ENCODE peak calls at places on chromosomes 5 and 9, in eight cellular contexts. R is HCT116; U is psoas muscle; C is tibial artery; F is right atrium auricular region; B is CD8-positive, alpha-beta memory T cell; K is heart right ventricle; Y is H1. H is an unnamed sample.

GRCh38 chr5:96936431-96937221 is 746 bp downstream of the LNPEP start:
- DNase-seq in R (no peak), U (peak), C (peak), F (peak), B (peak), K (peak), Y (no peak), H (peak)

GRCh38 chr5:91311697-91312501 is 71.2 kb downstream of the ARRDC3 start:
- DNase-seq in R (peak), U (peak), C (peak), F (peak), B (peak), K (peak), Y (no peak), H (peak)

GRCh38 chr9:24351258-24351657 is 194.4 kb downstream of the IZUMO3 start:
- DNase-seq in R (no peak), U (no peak), C (no peak), F (no peak), B (no peak), K (no peak), Y (no peak), H (no peak)

GRCh38 chr9:134036130-134036529 is 10.8 kb downstream of the BRD3OS start:
- DNase-seq in R (no peak), U (no peak), C (no peak), F (no peak), B (no peak), K (no peak), Y (no peak), H (no peak)

GRCh38 chr5:150801117-150801927 is 22.8 kb downstream of the SMIM3 start:
- DNase-seq in R (peak), U (no peak), C (no peak), F (no peak), B (no peak), K (peak), Y (no peak), H (no peak)

GRCh38 chr9:131980267-131980916 is 99.3 kb downstream of the MED27 start:
- DNase-seq in R (no peak), U (no peak), C (no peak), F (no peak), B (no peak), K (no peak), Y (no peak), H (no peak)

GRCh38 chr5:157870837-157871834 is 12.2 kb upstream of the CLINT1 start:
- DNase-seq in R (peak), U (no peak), C (no peak), F (no peak), B (no peak), K (peak), Y (no peak), H (no peak)

GRCh38 chr5:137287564-137287963 is 211.6 kb downstream of the SPOCK1 start:
- DNase-seq in R (no peak), U (no peak), C (no peak), F (no peak), B (no peak), K (no peak), Y (no peak), H (no peak)

GRCh38 chr9:128142596-128142995 is 6.7 kb upstream of the LCN2 start:
- DNase-seq in R (no peak), U (peak), C (no peak), F (no peak), B (no peak), K (no peak), Y (no peak), H (no peak)

GRCh38 chr9:123353984-123354591 is 1.9 kb upstream of the CRB2 start:
- DNase-seq in R (peak), U (peak), C (no peak), F (peak), B (peak), K (peak), Y (peak), H (no peak)

GRCh38 chr9:132673355-132673754 is 3.1 kb downstream of the GTF3C4 start:
- DNase-seq in R (no peak), U (no peak), C (no peak), F (no peak), B (no peak), K (no peak), Y (no peak), H (no peak)

GRCh38 chr9:92140074-92140753 is 25.0 kb upstream of the SPTLC1 start:
- DNase-seq in R (peak), U (peak), C (peak), F (peak), B (peak), K (peak), Y (peak), H (peak)

DNA sequence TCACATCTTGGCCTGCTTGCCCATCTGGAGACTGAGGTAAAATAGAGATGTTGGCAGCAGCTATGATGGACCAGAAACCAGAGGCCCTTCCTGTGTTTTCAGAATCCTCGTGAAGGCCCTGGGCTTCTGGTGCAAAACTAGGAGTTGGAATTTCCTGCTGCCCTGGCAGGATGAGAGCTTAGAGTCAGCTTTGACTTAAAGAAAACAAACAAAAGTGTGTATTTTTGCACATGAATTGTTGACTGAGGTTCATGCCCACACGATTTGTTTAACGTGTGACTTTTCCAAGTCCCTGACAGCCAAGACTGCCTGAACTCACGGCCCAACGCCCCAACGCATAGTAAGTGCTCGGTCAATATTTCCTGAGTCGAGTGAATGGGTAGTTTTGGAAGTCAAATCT is 303.1 kb downstream of the MLLT3 start:
- DNase-seq in R (no peak), U (no peak), C (no peak), F (no peak), B (no peak), K (no peak), Y (no peak), H (no peak)
- H3K27ac ChIP-seq in R (no peak), U (no peak), C (no peak), F (no peak), B (no peak), K (no peak), Y (no peak), H (peak)

GRCh38 chr9:121294181-121294743 is 26.3 kb downstream of the GSN start:
- DNase-seq in R (no peak), U (peak), C (peak), F (peak), B (no peak), K (no peak), Y (no peak), H (no peak)
- H3K27ac ChIP-seq in R (no peak), U (peak), C (peak), F (peak), B (no peak), K (peak), Y (no peak), H (peak)

GRCh38 chr9:90964101-90965020 is 162.7 kb downstream of the SYK start:
- DNase-seq in R (peak), U (no peak), C (peak), F (no peak), B (no peak), K (no peak), Y (no peak), H (no peak)
- H3K27ac ChIP-seq in R (no peak), U (no peak), C (peak), F (no peak), B (no peak), K (no peak), Y (no peak), H (peak)

DNA sequence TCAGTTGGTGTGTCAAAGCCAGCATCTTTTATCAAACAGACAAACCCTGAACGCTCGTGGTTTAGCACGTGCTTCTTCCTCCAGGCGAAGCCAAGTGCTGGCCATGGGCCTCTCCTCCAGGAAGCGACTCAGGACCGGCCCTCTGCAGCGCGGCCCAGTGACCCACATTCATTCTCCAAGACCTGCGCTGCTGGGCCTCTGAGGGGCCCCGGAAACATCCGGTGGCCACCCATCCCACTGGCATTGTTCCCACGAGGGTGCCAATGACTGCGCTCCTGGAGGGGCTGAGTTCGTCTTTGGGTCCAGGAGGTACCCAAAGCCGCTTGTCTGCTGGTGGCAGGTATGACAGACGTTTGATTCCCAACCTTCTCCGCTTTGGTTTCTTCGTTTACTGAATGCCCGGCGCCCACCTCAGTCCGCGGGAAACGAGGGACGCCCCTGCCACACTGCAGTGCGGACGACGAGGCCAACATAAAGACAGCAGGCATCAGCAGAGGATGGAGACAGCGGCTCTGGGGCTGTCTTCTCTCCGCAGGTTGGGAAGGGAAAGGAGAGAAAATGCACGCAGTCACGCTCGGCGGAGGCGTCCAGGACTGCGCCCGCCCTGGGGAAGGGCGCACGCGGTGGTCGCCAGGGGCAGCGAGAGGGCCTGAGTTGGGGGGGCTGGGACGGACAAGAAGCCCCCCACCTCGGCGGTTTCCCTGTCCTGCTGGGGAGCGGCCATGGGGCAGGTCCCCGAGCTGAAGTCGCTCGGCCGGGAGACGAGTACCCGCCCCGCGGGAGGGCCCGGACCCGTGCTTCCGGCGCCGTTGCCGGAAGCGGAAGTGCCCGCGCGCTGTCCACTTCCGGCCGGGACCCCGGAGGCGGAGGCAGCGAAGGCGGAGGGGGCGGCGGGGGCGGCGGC is at the start of gene EXOC3:
- DNase-seq in R (peak), U (peak), C (peak), F (no peak), B (peak), K (peak), Y (no peak), H (no peak)
- H3K27ac ChIP-seq in R (peak), U (peak), C (peak), F (peak), B (peak), K (peak), Y (no peak), H (peak)

GRCh38 chr5:159342838-159343237 is 12.6 kb upstream of the IL12B start:
- DNase-seq in R (no peak), U (no peak), C (no peak), F (no peak), B (no peak), K (no peak), Y (no peak), H (no peak)
- H3K27ac ChIP-seq in R (no peak), U (no peak), C (no peak), F (no peak), B (no peak), K (no peak), Y (no peak), H (no peak)

GRCh38 chr5:75053286-75054109 is 1.1 kb upstream of the GCNT4 start:
- DNase-seq in R (no peak), U (peak), C (peak), F (peak), B (peak), K (peak), Y (no peak), H (no peak)
- H3K27ac ChIP-seq in R (no peak), U (peak), C (peak), F (peak), B (peak), K (peak), Y (peak), H (peak)